ENCODE peak calls at places on chromosome 10, in seven cellular contexts. One of them, this sample, is unnamed.

GRCh38 chr10:58335306-58336005 is 650 bp downstream of the UBE2D1 start:
- DNase-seq in fibroblast of pulmonary artery: peak
- DNase-seq in adrenal gland: peak
- DNase-seq in naive thymus-derived CD4-positive, alpha-beta T cell: peak
- DNase-seq in neural crest cell: peak
- DNase-seq in iPS-NIHi11: peak
- DNase-seq in activated CD8-positive, alpha-beta memory T cell treated with anti-CD3 and anti-CD28 coated beads for 24 hours: peak
- DNase-seq in this sample: peak

GRCh38 chr10:28875535-28876208 is 198.4 kb downstream of the BAMBI start:
- DNase-seq in neural crest cell: no peak
- DNase-seq in adrenal gland: peak
- DNase-seq in iPS-NIHi11: peak
- DNase-seq in fibroblast of pulmonary artery: peak
- DNase-seq in naive thymus-derived CD4-positive, alpha-beta T cell: no peak
- DNase-seq in activated CD8-positive, alpha-beta memory T cell treated with anti-CD3 and anti-CD28 coated beads for 24 hours: no peak
- DNase-seq in this sample: peak

GRCh38 chr10:131891196-131891928 is 9.4 kb upstream of the PPP2R2D start:
- DNase-seq in iPS-NIHi11: peak
- DNase-seq in fibroblast of pulmonary artery: no peak
- DNase-seq in neural crest cell: peak
- DNase-seq in naive thymus-derived CD4-positive, alpha-beta T cell: no peak
- DNase-seq in adrenal gland: peak
- DNase-seq in activated CD8-positive, alpha-beta memory T cell treated with anti-CD3 and anti-CD28 coated beads for 24 hours: no peak
- DNase-seq in this sample: no peak

GRCh38 chr10:79087721-79088120 is 19.0 kb downstream of the ZMIZ1 start:
- DNase-seq in fibroblast of pulmonary artery: no peak
- DNase-seq in activated CD8-positive, alpha-beta memory T cell treated with anti-CD3 and anti-CD28 coated beads for 24 hours: no peak
- DNase-seq in naive thymus-derived CD4-positive, alpha-beta T cell: no peak
- DNase-seq in adrenal gland: no peak
- DNase-seq in iPS-NIHi11: no peak
- DNase-seq in neural crest cell: no peak
- DNase-seq in this sample: no peak

GRCh38 chr10:117499248-117500105 is 43.1 kb upstream of the EMX2 start:
- DNase-seq in naive thymus-derived CD4-positive, alpha-beta T cell: no peak
- DNase-seq in iPS-NIHi11: no peak
- DNase-seq in activated CD8-positive, alpha-beta memory T cell treated with anti-CD3 and anti-CD28 coated beads for 24 hours: no peak
- DNase-seq in fibroblast of pulmonary artery: no peak
- DNase-seq in adrenal gland: no peak
- DNase-seq in neural crest cell: no peak
- DNase-seq in this sample: no peak

GRCh38 chr10:856405-857157 is 74.9 kb downstream of the LARP4B start:
- DNase-seq in adrenal gland: no peak
- DNase-seq in iPS-NIHi11: no peak
- DNase-seq in activated CD8-positive, alpha-beta memory T cell treated with anti-CD3 and anti-CD28 coated beads for 24 hours: no peak
- DNase-seq in neural crest cell: no peak
- DNase-seq in fibroblast of pulmonary artery: no peak
- DNase-seq in naive thymus-derived CD4-positive, alpha-beta T cell: no peak
- DNase-seq in this sample: peak

GRCh38 chr10:119521443-119522204 is 20.9 kb downstream of the RGS10 start:
- DNase-seq in activated CD8-positive, alpha-beta memory T cell treated with anti-CD3 and anti-CD28 coated beads for 24 hours: no peak
- DNase-seq in iPS-NIHi11: no peak
- DNase-seq in neural crest cell: no peak
- DNase-seq in naive thymus-derived CD4-positive, alpha-beta T cell: no peak
- DNase-seq in fibroblast of pulmonary artery: peak
- DNase-seq in adrenal gland: no peak
- DNase-seq in this sample: no peak

GRCh38 chr10:86966008-86966654 is 2.2 kb upstream of the ADIRF start:
- DNase-seq in naive thymus-derived CD4-positive, alpha-beta T cell: no peak
- DNase-seq in neural crest cell: no peak
- DNase-seq in adrenal gland: no peak
- DNase-seq in fibroblast of pulmonary artery: no peak
- DNase-seq in iPS-NIHi11: no peak
- DNase-seq in activated CD8-positive, alpha-beta memory T cell treated with anti-CD3 and anti-CD28 coated beads for 24 hours: no peak
- DNase-seq in this sample: no peak

GRCh38 chr10:29273478-29273877 is 15.4 kb upstream of the LYZL1 start:
- DNase-seq in adrenal gland: no peak
- DNase-seq in fibroblast of pulmonary artery: no peak
- DNase-seq in neural crest cell: no peak
- DNase-seq in naive thymus-derived CD4-positive, alpha-beta T cell: no peak
- DNase-seq in activated CD8-positive, alpha-beta memory T cell treated with anti-CD3 and anti-CD28 coated beads for 24 hours: no peak
- DNase-seq in iPS-NIHi11: no peak
- DNase-seq in this sample: no peak

GRCh38 chr10:22219308-22219707 is 1.5 kb upstream of the EBLN1 start:
- DNase-seq in fibroblast of pulmonary artery: no peak
- DNase-seq in iPS-NIHi11: no peak
- DNase-seq in adrenal gland: no peak
- DNase-seq in naive thymus-derived CD4-positive, alpha-beta T cell: no peak
- DNase-seq in neural crest cell: no peak
- DNase-seq in activated CD8-positive, alpha-beta memory T cell treated with anti-CD3 and anti-CD28 coated beads for 24 hours: no peak
- DNase-seq in this sample: no peak

This sample was measured in G401.